ENCODE peak calls at places on chromosomes 16 and 17, in six cellular contexts. X is foreskin fibroblast, L is dorsolateral prefrontal cortex, R is kidney epithelial cell, U is AG10803, I is transverse colon. A is an unnamed sample.

GRCh38 chr17:42087736-42088705 is 10.3 kb downstream of the ZNF385C start:
- DNase-seq in X (no peak), R (no peak), L (peak), I (no peak), U (no peak), A (no peak)

GRCh38 chr17:59101178-59101577 is 5.5 kb downstream of the TRIM37 start:
- DNase-seq in L (no peak), X (no peak), U (no peak), I (no peak), R (no peak), A (no peak)

GRCh38 chr17:83056583-83057396 is 22.6 kb upstream of the METRNL start:
- DNase-seq in I (no peak), U (peak), X (no peak), R (no peak), L (no peak), A (no peak)

GRCh38 chr16:69881141-69881540 is 70.0 kb upstream of the CLEC18A start:
- DNase-seq in L (no peak), X (no peak), U (no peak), R (no peak), I (no peak), A (no peak)

GRCh38 chr16:84223456-84223855 is 16.4 kb downstream of the KCNG4 start:
- DNase-seq in L (no peak), I (no peak), R (no peak), X (no peak), U (no peak), A (no peak)

GRCh38 chr16:7013990-7014389 is 318.7 kb upstream of the RBFOX1 start:
- DNase-seq in L (no peak), R (no peak), U (no peak), X (no peak), I (no peak), A (no peak)

GRCh38 chr16:20094157-20094556 is 20.5 kb upstream of the GPR139 start:
- DNase-seq in U (no peak), X (no peak), R (no peak), I (no peak), L (no peak), A (no peak)

GRCh38 chr17:74119960-74120359 is 83.5 kb upstream of the RPL38 start:
- DNase-seq in X (no peak), U (no peak), L (peak), I (no peak), R (no peak), A (no peak)

GRCh38 chr16:88963583-88963982 is 13.4 kb downstream of the CBFA2T3 start:
- DNase-seq in U (no peak), X (no peak), L (no peak), R (no peak), I (no peak), A (no peak)

GRCh38 chr17:8122923-8123694 is 797 bp downstream of the HES7 start:
- DNase-seq in U (peak), X (no peak), R (no peak), I (no peak), L (no peak), A (no peak)

GRCh38 chr16:8850279-8850885 is 18.4 kb downstream of the CARHSP1 start:
- DNase-seq in L (no peak), I (no peak), R (no peak), X (peak), U (peak), A (no peak)

GRCh38 chr16:56861756-56862155 is 3.3 kb upstream of the SLC12A3 start:
- DNase-seq in U (no peak), X (no peak), R (no peak), L (no peak), I (no peak), A (no peak)

GRCh38 chr17:2239882-2240430 is 63.6 kb downstream of the SMG6 start:
- DNase-seq in I (peak), U (peak), L (peak), R (peak), X (peak), A (no peak)

GRCh38 chr17:48608494-48608834 is 2.4 kb downstream of the HOXB7 start:
- DNase-seq in R (no peak), I (no peak), U (no peak), X (no peak), L (no peak), A (no peak)

GRCh38 chr16:10822702-10823101 is 4.1 kb upstream of the TVP23A start:
- DNase-seq in X (no peak), L (no peak), U (no peak), R (no peak), I (no peak), A (no peak)

GRCh38 chr16:89364603-89365002 is 125.8 kb downstream of the ANKRD11 start:
- DNase-seq in R (no peak), X (peak), L (peak), I (no peak), U (no peak), A (no peak)

GRCh38 chr16:4908854-4909401 is 28.0 kb downstream of the PPL start:
- DNase-seq in I (no peak), L (no peak), R (no peak), X (no peak), U (no peak), A (no peak)

GRCh38 chr17:82173351-82174041 is 39.1 kb downstream of the CCDC57 start:
- DNase-seq in L (no peak), U (no peak), X (no peak), R (no peak), I (no peak), A (no peak)

GRCh38 chr16:57910726-57911125 is 60.2 kb downstream of the CNGB1 start:
- DNase-seq in X (no peak), I (no peak), L (no peak), R (no peak), U (no peak), A (no peak)

GRCh38 chr16:70162041-70162451 is 11.5 kb upstream of the CLEC18C start:
- DNase-seq in L (no peak), R (peak), U (peak), X (peak), I (no peak), A (peak)

GRCh38 chr16:87956169-87956770 is 5.0 kb downstream of the BANP start:
- DNase-seq in U (peak), X (peak), I (peak), R (no peak), L (no peak), A (no peak)

GRCh38 chr16:87958632-87959031 is 7.4 kb downstream of the BANP start:
- DNase-seq in U (no peak), L (no peak), I (no peak), R (no peak), X (no peak), A (no peak)

GRCh38 chr16:87957296-87958069 is 6.2 kb downstream of the BANP start:
- DNase-seq in X (no peak), U (no peak), R (no peak), L (no peak), I (no peak), A (no peak)

GRCh38 chr16:87955302-87956168 is 4.3 kb downstream of the BANP start:
- DNase-seq in R (no peak), I (no peak), L (no peak), U (peak), X (no peak), A (no peak)

GRCh38 chr16:87956771-87957279 is 5.6 kb downstream of the BANP start:
- DNase-seq in L (peak), R (no peak), I (no peak), X (peak), U (peak), A (no peak)
- TF ChIP-seq CTCF in L (peak), R (peak), I (no peak), X (peak), U (peak), A (peak)

GRCh38 chr17:68581863-68582645 is 19.1 kb downstream of the FAM20A start:
- DNase-seq in I (no peak), U (no peak), L (no peak), R (no peak), X (no peak), A (no peak)

GRCh38 chr17:68576811-68577551 is 24.2 kb downstream of the FAM20A start:
- DNase-seq in L (no peak), I (no peak), X (peak), R (no peak), U (peak), A (no peak)

GRCh38 chr17:68578236-68578635 is 22.9 kb downstream of the FAM20A start:
- DNase-seq in L (no peak), R (no peak), I (no peak), U (peak), X (no peak), A (no peak)

GRCh38 chr17:68580236-68580903 is 20.8 kb downstream of the FAM20A start:
- DNase-seq in X (peak), U (peak), L (no peak), I (no peak), R (peak), A (peak)

DNA sequence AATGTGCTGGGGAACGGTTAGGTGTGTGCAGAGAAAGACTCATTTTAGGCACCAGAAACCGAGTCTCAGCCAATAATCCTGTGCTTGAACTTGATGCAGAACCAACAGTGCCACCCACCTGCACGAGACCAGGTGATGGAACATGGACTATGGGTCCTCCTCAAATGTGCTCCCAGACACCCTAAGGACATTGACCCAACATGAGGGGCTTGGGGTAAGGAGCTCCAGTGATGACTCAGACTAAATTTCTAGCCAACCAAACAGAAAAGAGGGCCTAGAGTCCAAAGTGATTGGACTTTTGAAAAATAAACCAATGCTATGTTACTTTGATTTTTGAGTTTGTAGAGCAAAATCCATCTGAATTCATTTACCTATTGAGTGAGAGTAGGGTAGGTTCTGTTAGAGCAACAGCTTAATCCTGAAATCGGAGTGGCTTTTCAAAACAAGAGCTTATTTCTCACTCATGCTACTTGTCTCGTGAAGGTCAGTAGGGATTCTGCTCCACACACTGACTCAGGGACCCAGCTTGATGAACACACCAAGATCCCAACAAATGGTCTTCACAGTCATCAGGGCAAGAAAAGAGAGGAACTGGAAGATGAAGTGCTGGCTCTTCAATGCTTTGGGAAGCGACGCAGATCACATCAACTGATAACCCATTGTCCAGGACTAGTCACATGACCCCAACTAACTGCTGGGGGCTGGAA is 21.8 kb downstream of the FAM20A start:
- DNase-seq in R (no peak), I (no peak), U (no peak), X (no peak), L (no peak), A (no peak)
- H3K4me3 ChIP-seq in R (no peak), I (no peak), U (no peak), X (no peak), L (no peak), A (no peak)

GRCh38 chr16:67723151-67723915 is 4.2 kb upstream of the GFOD2 start:
- DNase-seq in L (no peak), X (peak), U (peak), R (peak), I (no peak), A (peak)
- TF ChIP-seq CTCF in L (no peak), X (no peak), U (no peak), R (no peak), I (no peak), A (no peak)

GRCh38 chr17:40004072-40004471 is 11.2 kb upstream of the CSF3 start:
- DNase-seq in X (no peak), U (no peak), L (no peak), I (no peak), R (no peak), A (no peak)
- H3K4me3 ChIP-seq in X (no peak), U (no peak), L (no peak), I (no peak), R (no peak), A (no peak)

GRCh38 chr17:3526491-3526890 is 31.1 kb downstream of the TRPV3 start:
- DNase-seq in X (no peak), L (no peak), I (no peak), U (no peak), R (no peak), A (no peak)
- TF ChIP-seq CTCF in X (no peak), L (no peak), I (no peak), U (no peak), R (no peak), A (no peak)

GRCh38 chr17:5092139-5093010 is 14.1 kb downstream of the ZFP3 start:
- DNase-seq in L (no peak), R (no peak), I (no peak), U (no peak), X (no peak), A (no peak)

GRCh38 chr17:5099271-5099670 is 12.4 kb downstream of the ZNF232 start:
- DNase-seq in U (no peak), R (no peak), X (no peak), I (no peak), L (no peak), A (no peak)

GRCh38 chr17:5100832-5101231 is 10.8 kb downstream of the ZNF232 start:
- DNase-seq in X (no peak), U (no peak), I (no peak), L (no peak), R (no peak), A (no peak)

GRCh38 chr17:5097101-5097834 is 14.4 kb downstream of the ZNF232 start:
- DNase-seq in U (no peak), L (no peak), X (no peak), I (peak), R (no peak), A (no peak)
- H3K4me3 ChIP-seq in U (no peak), L (peak), X (no peak), I (peak), R (no peak), A (no peak)

A was measured in epithelial cell of proximal tubule.